ENCODE peak calls at places on chromosomes 7 and 10, in ten cellular contexts. T is stomach, I is heart left ventricle, S is gastrocnemius medialis, L is esophagus squamous epithelium, M is IMR-90, Q is ovary, O is body of pancreas, K is HCT116, B is sigmoid colon. F is an unnamed sample.

GRCh38 chr7:111381590-111381989 is 180.7 kb downstream of the IMMP2L start:
- DNase-seq in I (no peak), B (no peak), L (no peak), S (no peak), Q (no peak), K (no peak), T (no peak), O (no peak), M (no peak), F (no peak)

GRCh38 chr10:129796611-129797420 is 167.3 kb downstream of the EBF3 start:
- DNase-seq in B (no peak), T (no peak), I (no peak), K (no peak), L (no peak), S (no peak), M (no peak), O (no peak), Q (no peak), F (no peak)

GRCh38 chr10:52459097-52459496 is 145.0 kb downstream of the DKK1 start:
- DNase-seq in T (no peak), O (no peak), Q (no peak), B (no peak), S (no peak), L (no peak), K (no peak), M (peak), I (no peak), F (no peak)

GRCh38 chr7:44766416-44766801 is 17.8 kb downstream of the ZMIZ2 start:
- DNase-seq in O (no peak), B (no peak), L (no peak), S (no peak), I (no peak), T (no peak), M (no peak), K (no peak), Q (no peak), F (no peak)

GRCh38 chr10:118698421-118698820 is 56.3 kb downstream of the CACUL1 start:
- DNase-seq in Q (no peak), M (peak), L (no peak), O (no peak), B (no peak), T (peak), S (no peak), K (peak), I (no peak), F (no peak)

GRCh38 chr7:149830997-149831729 is 7.0 kb upstream of the ZNF862 start:
- DNase-seq in L (no peak), O (no peak), S (no peak), B (peak), Q (no peak), M (no peak), T (no peak), I (no peak), K (no peak), F (no peak)

GRCh38 chr7:32890010-32890552 is 1.5 kb downstream of the KBTBD2 start:
- DNase-seq in O (no peak), S (no peak), Q (no peak), I (no peak), L (no peak), M (peak), B (no peak), T (no peak), K (no peak), F (no peak)

GRCh38 chr10:4708123-4708759 is 117.8 kb upstream of the AKR1E2 start:
- DNase-seq in O (no peak), M (no peak), S (no peak), B (no peak), K (no peak), I (no peak), L (no peak), T (no peak), Q (no peak), F (no peak)

GRCh38 chr7:106377847-106378361 is 93.1 kb upstream of the NAMPT start:
- DNase-seq in Q (no peak), O (no peak), I (no peak), K (no peak), L (no peak), T (no peak), B (no peak), M (no peak), S (no peak), F (no peak)

GRCh38 chr10:123624086-123624485 is 42.1 kb upstream of the GPR26 start:
- DNase-seq in O (no peak), Q (no peak), L (no peak), T (no peak), K (no peak), B (no peak), I (no peak), S (no peak), M (no peak), F (no peak)

GRCh38 chr7:154677454-154677853 is 325.5 kb downstream of the PAXIP1 start:
- DNase-seq in L (no peak), M (no peak), Q (no peak), S (no peak), B (no peak), O (no peak), T (no peak), I (no peak), K (no peak), F (no peak)

GRCh38 chr10:24215193-24215592 is 6.3 kb downstream of the KIAA1217 start:
- DNase-seq in Q (no peak), K (no peak), L (no peak), O (no peak), B (no peak), S (no peak), M (no peak), T (no peak), I (peak), F (no peak)

GRCh38 chr10:127851661-127852205 is 41.0 kb downstream of the CLRN3 start:
- DNase-seq in T (no peak), I (no peak), M (no peak), L (no peak), O (no peak), B (no peak), S (no peak), K (no peak), Q (no peak), F (no peak)

GRCh38 chr10:66378117-66378876 is 547.5 kb upstream of the LRRTM3 start:
- DNase-seq in S (no peak), I (no peak), L (no peak), O (no peak), Q (no peak), B (no peak), K (no peak), M (no peak), T (no peak), F (no peak)

GRCh38 chr10:132306951-132307751 is 599 bp downstream of the STK32C start:
- DNase-seq in Q (no peak), O (peak), L (no peak), T (peak), K (no peak), B (peak), S (no peak), M (no peak), I (peak), F (peak)

GRCh38 chr7:149459540-149460433 is 1.1 kb downstream of the ZNF777 start:
- DNase-seq in I (no peak), T (no peak), M (no peak), Q (no peak), K (no peak), B (no peak), S (no peak), L (no peak), O (no peak), F (no peak)

GRCh38 chr10:106402455-106402854 is 762.1 kb downstream of the SORCS1 start:
- DNase-seq in S (no peak), K (no peak), L (no peak), T (no peak), I (no peak), M (peak), O (no peak), B (no peak), Q (no peak), F (no peak)

GRCh38 chr10:132610071-132610701 is 72.6 kb downstream of the INPP5A start:
- DNase-seq in L (no peak), S (no peak), O (no peak), M (no peak), I (no peak), K (no peak), Q (peak), B (peak), T (no peak), F (peak)

GRCh38 chr7:16071246-16071857 is 350.0 kb downstream of the CRPPA start:
- DNase-seq in Q (no peak), B (no peak), S (no peak), O (no peak), M (peak), K (peak), T (no peak), L (no peak), I (no peak), F (no peak)

GRCh38 chr10:9362721-9363120 is 1308.2 kb downstream of the GATA3 start:
- DNase-seq in B (no peak), M (no peak), S (no peak), Q (no peak), O (no peak), K (no peak), T (no peak), L (no peak), I (no peak), F (no peak)

GRCh38 chr10:14144491-14144890 is 186.2 kb downstream of the FRMD4A start:
- DNase-seq in L (no peak), I (no peak), O (no peak), Q (no peak), T (no peak), S (no peak), B (no peak), K (no peak), M (no peak), F (no peak)

GRCh38 chr7:28573059-28573553 is 160.8 kb downstream of the CREB5 start:
- DNase-seq in M (peak), T (peak), B (no peak), S (no peak), I (peak), Q (no peak), L (no peak), K (no peak), O (peak), F (no peak)

GRCh38 chr7:98217623-98218582 is 6.7 kb downstream of the BHLHA15 start:
- DNase-seq in B (peak), M (no peak), T (peak), S (no peak), I (peak), L (no peak), O (peak), K (no peak), Q (no peak), F (peak)

GRCh38 chr10:95247200-95247880 is 43.5 kb downstream of the PDLIM1 start:
- DNase-seq in K (no peak), T (no peak), M (peak), O (no peak), S (no peak), B (no peak), L (no peak), I (no peak), Q (no peak), F (no peak)

GRCh38 chr7:149456770-149457421 is 4.0 kb downstream of the ZNF777 start:
- DNase-seq in L (no peak), Q (no peak), O (no peak), M (peak), I (no peak), S (no peak), B (no peak), T (no peak), K (no peak), F (no peak)

GRCh38 chr10:70233939-70234300 is 691 bp upstream of the PPA1 start:
- DNase-seq in O (no peak), M (no peak), L (no peak), T (no peak), I (no peak), Q (no peak), K (no peak), B (no peak), S (no peak), F (no peak)

GRCh38 chr7:37187179-37187578 is 261.5 kb downstream of the ELMO1 start:
- DNase-seq in M (no peak), B (no peak), I (no peak), S (no peak), K (no peak), T (no peak), O (no peak), Q (no peak), L (no peak), F (no peak)

GRCh38 chr10:124296121-124296812 is 122.5 kb downstream of the OAT start:
- DNase-seq in O (no peak), B (peak), L (no peak), T (no peak), K (no peak), I (no peak), M (no peak), Q (no peak), S (no peak), F (peak)

GRCh38 chr10:18949391-18949790 is 99.2 kb upstream of the MALRD1 start:
- DNase-seq in S (no peak), O (no peak), Q (no peak), L (no peak), I (no peak), B (no peak), K (no peak), T (no peak), M (peak), F (no peak)

GRCh38 chr7:6501586-6502564 is 49.4 kb downstream of the GRID2IP start:
- DNase-seq in Q (no peak), I (no peak), B (no peak), K (no peak), S (no peak), T (no peak), O (no peak), M (no peak), L (no peak), F (no peak)

GRCh38 chr7:14449291-14449690 is 453.3 kb downstream of the DGKB start:
- DNase-seq in K (no peak), O (no peak), I (no peak), Q (no peak), M (no peak), T (no peak), L (no peak), B (no peak), S (no peak), F (no peak)

GRCh38 chr7:11195502-11195901 is 221.8 kb downstream of the PHF14 start:
- DNase-seq in M (no peak), O (no peak), K (no peak), S (no peak), L (no peak), Q (no peak), B (no peak), T (no peak), I (no peak), F (no peak)

GRCh38 chr10:27153325-27153724 is 859 bp downstream of the YME1L1 start:
- DNase-seq in I (no peak), T (no peak), S (no peak), L (no peak), K (no peak), B (no peak), Q (no peak), O (no peak), M (no peak), F (no peak)
- H3K27ac ChIP-seq in I (peak), T (peak), S (peak), L (peak), K (peak), B (peak), Q (no peak), O (no peak), M (no peak), F (no peak)

GRCh38 chr10:6305762-6306321 is 103.1 kb downstream of the PFKFB3 start:
- DNase-seq in O (no peak), L (no peak), Q (no peak), S (no peak), M (no peak), K (no peak), I (no peak), B (no peak), T (no peak), F (no peak)
- TF ChIP-seq POLR2A in O (no peak), L (no peak), Q (no peak), S (no peak), M (no peak), K (no peak), I (no peak), B (no peak), T (no peak), F (no peak)

DNA sequence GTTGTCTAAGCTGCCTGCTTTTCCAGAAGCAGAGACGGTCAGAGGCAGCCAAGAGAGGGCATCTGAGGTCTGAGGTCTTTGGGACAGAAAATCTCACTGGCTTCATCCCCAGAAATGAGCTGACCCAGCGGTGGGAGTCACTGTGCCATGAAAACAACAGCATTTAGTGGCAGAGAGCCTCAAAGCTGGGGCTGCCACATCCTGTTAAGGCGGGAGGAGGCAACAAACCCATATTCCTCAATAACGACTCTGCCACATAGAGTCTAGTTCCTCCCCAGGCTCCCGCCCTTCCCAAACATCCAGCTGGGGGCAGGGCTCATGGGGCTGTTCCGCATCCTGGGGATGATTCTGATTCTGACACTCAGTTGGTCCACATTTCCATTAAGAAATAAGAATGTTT is 148.1 kb downstream of the TCERG1L start:
- DNase-seq in O (no peak), Q (no peak), B (peak), S (no peak), L (no peak), I (no peak), K (no peak), M (no peak), T (no peak), F (no peak)
- H3K4me3 ChIP-seq in O (no peak), Q (no peak), B (no peak), S (no peak), L (no peak), I (no peak), K (no peak), M (no peak), T (no peak), F (no peak)

GRCh38 chr10:22553452-22553995 is 160.9 kb downstream of the PIP4K2A start:
- DNase-seq in Q (no peak), I (no peak), K (no peak), B (no peak), S (no peak), O (no peak), L (no peak), M (no peak), T (no peak), F (no peak)

GRCh38 chr10:22552888-22553378 is 161.4 kb downstream of the PIP4K2A start:
- DNase-seq in L (no peak), T (no peak), B (no peak), K (no peak), Q (no peak), O (no peak), S (peak), I (no peak), M (peak), F (no peak)

GRCh38 chr10:22551966-22552365 is 162.4 kb downstream of the PIP4K2A start:
- DNase-seq in L (no peak), T (no peak), K (no peak), I (no peak), B (no peak), O (no peak), S (no peak), M (no peak), Q (no peak), F (no peak)

GRCh38 chr10:22556774-22557173 is 157.6 kb downstream of the PIP4K2A start:
- DNase-seq in S (peak), I (no peak), M (no peak), T (no peak), L (no peak), Q (no peak), B (no peak), K (no peak), O (no peak), F (no peak)

DNA sequence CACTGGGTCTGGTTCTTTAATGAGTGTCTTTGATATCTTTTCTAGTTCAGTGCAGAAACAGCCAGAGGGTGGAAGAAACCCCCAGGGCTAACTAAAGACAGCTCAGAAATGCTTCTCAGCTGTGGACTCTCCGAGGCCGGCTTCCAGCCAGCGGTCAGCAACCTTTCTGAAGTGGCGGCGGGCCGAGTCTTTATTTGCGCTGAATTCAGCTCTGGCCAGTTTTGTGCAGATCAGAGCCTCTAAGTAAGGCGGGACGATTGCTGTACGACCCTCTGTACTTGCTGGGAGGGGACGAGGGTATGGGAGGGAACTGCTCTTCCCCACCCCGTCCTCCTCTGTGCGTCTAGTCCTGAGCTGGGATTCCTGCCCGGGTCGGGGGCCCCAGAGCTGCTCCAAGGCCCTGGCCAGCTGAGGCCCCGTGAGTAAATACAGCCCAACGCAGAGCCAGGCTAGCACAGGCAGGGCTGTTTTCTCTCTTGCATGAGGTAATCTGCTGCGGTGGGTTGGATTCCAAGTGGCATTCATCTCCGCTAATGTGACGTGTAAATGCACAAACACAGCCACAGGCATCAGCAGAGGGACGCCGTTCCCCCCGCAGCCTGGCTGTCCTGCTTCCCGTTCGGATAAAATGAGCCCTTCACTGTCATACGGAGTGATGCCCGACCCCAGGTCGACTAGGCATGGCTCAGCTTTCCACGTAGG is 159.7 kb downstream of the PIP4K2A start:
- DNase-seq in L (no peak), B (peak), I (peak), M (peak), T (peak), K (no peak), O (peak), Q (peak), S (peak), F (peak)
- H3K27ac ChIP-seq in L (peak), B (peak), I (peak), M (peak), T (peak), K (no peak), O (no peak), Q (no peak), S (peak), F (no peak)

GRCh38 chr10:119896061-119896655 is 3.6 kb downstream of the SEC23IP start:
- DNase-seq in I (no peak), K (no peak), M (peak), T (peak), Q (no peak), S (no peak), L (no peak), B (no peak), O (peak), F (no peak)

GRCh38 chr10:119897366-119897765 is 4.8 kb downstream of the SEC23IP start:
- DNase-seq in O (no peak), I (no peak), B (no peak), Q (no peak), S (no peak), L (no peak), T (no peak), K (no peak), M (no peak), F (no peak)

GRCh38 chr10:119896937-119897336 is 4.4 kb downstream of the SEC23IP start:
- DNase-seq in B (peak), L (no peak), S (no peak), O (peak), K (no peak), T (peak), I (peak), Q (peak), M (no peak), F (peak)

GRCh38 chr10:119893845-119894427 is 1.4 kb downstream of the SEC23IP start:
- DNase-seq in Q (no peak), B (no peak), L (no peak), I (no peak), S (no peak), M (no peak), K (no peak), O (no peak), T (no peak), F (no peak)

DNA sequence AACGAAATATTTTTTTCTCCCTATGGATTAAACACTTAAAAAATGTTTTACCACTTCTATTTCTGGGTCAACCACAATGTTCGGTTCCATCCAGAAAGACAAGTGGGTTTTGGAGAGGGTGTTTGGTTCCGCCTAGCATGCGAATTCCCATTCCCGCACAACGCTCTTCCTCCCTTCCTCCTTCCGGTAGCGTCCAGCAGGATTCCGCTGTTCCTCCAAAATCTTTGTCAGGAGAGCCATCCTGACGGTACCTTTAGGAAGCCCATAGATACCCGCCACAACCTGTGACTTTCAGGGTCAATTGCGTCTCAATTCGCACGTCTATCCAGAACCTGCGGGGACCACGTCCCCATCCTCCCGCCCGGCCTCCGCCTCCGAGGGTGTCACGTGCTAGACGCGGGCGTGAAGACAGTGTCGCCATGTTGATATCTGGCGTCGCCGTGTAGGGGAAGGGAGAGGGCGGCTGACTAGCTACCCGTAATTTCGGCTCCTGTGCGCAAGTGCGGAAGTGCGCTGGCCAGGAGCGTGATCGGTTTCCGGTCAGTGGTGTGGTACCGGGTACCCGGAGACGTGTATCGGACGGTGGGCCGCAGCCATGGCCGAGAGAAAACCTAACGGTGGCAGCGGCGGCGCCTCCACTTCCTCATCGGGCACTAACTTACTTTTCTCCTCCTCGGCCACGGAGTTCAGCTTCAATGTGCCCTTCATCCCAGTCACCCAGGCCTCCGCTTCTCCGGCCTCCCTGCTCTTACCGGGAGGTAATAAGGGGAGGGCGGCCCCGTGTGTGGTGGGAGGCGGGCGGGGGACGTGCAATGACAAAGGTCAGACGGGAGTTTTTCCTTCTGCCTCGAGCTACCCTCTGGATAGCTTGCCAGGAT is at the start of gene SEC23IP:
- DNase-seq in B (peak), I (peak), M (peak), S (peak), T (peak), K (peak), Q (peak), O (peak), L (peak), F (peak)
- TF ChIP-seq POLR2A in B (peak), I (peak), M (peak), S (peak), T (no peak), K (peak), Q (peak), O (peak), L (peak), F (peak)

GRCh38 chr7:94301024-94301588 is 93.6 kb upstream of the COL1A2 start:
- DNase-seq in S (peak), O (peak), T (peak), L (no peak), I (peak), M (peak), B (peak), K (peak), Q (peak), F (no peak)
- H3K4me3 ChIP-seq in S (no peak), O (no peak), T (no peak), L (no peak), I (no peak), M (peak), B (no peak), K (peak), Q (no peak), F (no peak)

F was measured in right lobe of liver.